ENCODE peak calls at places on chromosomes 3 and 15, in four cellular contexts. One of them, this sample, is unnamed.
A peak's percentile ranks its signal among the peaks of the same experiment; 100 is the strongest.

GRCh38 chr15:90114451-90114901 is 12.2 kb upstream of the IDH2 start:
- DNase-seq in astrocyte: peak; percentile 8
- DNase-seq in PC-9: no peak
- DNase-seq in K562: no peak
- DNase-seq in this sample: no peak

GRCh38 chr3:111926266-111926676 is 52.6 kb upstream of the ABHD10 start:
- DNase-seq in PC-9: no peak
- DNase-seq in K562: no peak
- DNase-seq in astrocyte: no peak
- DNase-seq in this sample: no peak

GRCh38 chr3:118057086-118057485 is 977.6 kb downstream of the IGSF11 start:
- DNase-seq in K562: no peak
- DNase-seq in astrocyte: no peak
- DNase-seq in PC-9: no peak
- DNase-seq in this sample: no peak

GRCh38 chr15:67510597-67511225 is 10.2 kb upstream of the C15orf61 start:
- DNase-seq in PC-9: no peak
- DNase-seq in K562: no peak
- DNase-seq in astrocyte: peak; percentile 66
- DNase-seq in this sample: peak; percentile 6

GRCh38 chr3:101224739-101225138 is 95.6 kb downstream of the IMPG2 start:
- DNase-seq in astrocyte: no peak
- DNase-seq in K562: no peak
- DNase-seq in PC-9: no peak
- DNase-seq in this sample: no peak

GRCh38 chr3:35635931-35636683 is 3.2 kb upstream of the ARPP21 start:
- DNase-seq in PC-9: no peak
- DNase-seq in K562: no peak
- DNase-seq in astrocyte: no peak
- DNase-seq in this sample: no peak

GRCh38 chr15:62457100-62457499 is 292.0 kb upstream of the C2CD4B start:
- DNase-seq in K562: no peak
- DNase-seq in PC-9: no peak
- DNase-seq in astrocyte: no peak
- DNase-seq in this sample: peak; percentile 49

GRCh38 chr3:62242846-62243245 is 130.5 kb downstream of the FEZF2 start:
- DNase-seq in astrocyte: no peak
- DNase-seq in K562: no peak
- DNase-seq in PC-9: no peak
- DNase-seq in this sample: no peak

GRCh38 chr3:63948995-63949394 is 36.8 kb upstream of the SCAANT1 start:
- DNase-seq in PC-9: no peak
- DNase-seq in K562: no peak
- DNase-seq in astrocyte: peak; percentile 32
- DNase-seq in this sample: no peak

GRCh38 chr3:50204804-50205718 is at the start of gene SLC38A3:
- DNase-seq in K562: peak; percentile 60
- DNase-seq in astrocyte: no peak
- DNase-seq in PC-9: no peak
- DNase-seq in this sample: no peak

GRCh38 chr3:96430019-96430541 is 384.3 kb upstream of the EPHA6 start:
- DNase-seq in K562: no peak
- DNase-seq in astrocyte: no peak
- DNase-seq in PC-9: no peak
- DNase-seq in this sample: no peak

GRCh38 chr15:38252481-38253311 is at the start of gene SPRED1:
- DNase-seq in astrocyte: no peak
- DNase-seq in PC-9: peak; percentile 60
- DNase-seq in K562: peak; percentile 21
- DNase-seq in this sample: peak; percentile 57

GRCh38 chr3:112814256-112814655 is 32.4 kb downstream of the CD200R1L start:
- DNase-seq in PC-9: peak; percentile 15
- DNase-seq in K562: no peak
- DNase-seq in astrocyte: peak; percentile 74
- DNase-seq in this sample: peak; percentile 46

GRCh38 chr3:115876860-115877646 is 253.7 kb downstream of the GAP43 start:
- DNase-seq in K562: no peak
- DNase-seq in PC-9: no peak
- DNase-seq in astrocyte: no peak
- DNase-seq in this sample: no peak

GRCh38 chr3:177445591-177445990 is 248.3 kb upstream of the TBL1XR1 start:
- DNase-seq in astrocyte: no peak
- DNase-seq in PC-9: no peak
- DNase-seq in K562: no peak
- DNase-seq in this sample: no peak

GRCh38 chr3:72891053-72891855 is 3.4 kb downstream of the GXYLT2 start:
- DNase-seq in PC-9: peak; percentile 41
- DNase-seq in K562: peak; percentile 17
- DNase-seq in astrocyte: peak; percentile 100
- DNase-seq in this sample: peak; percentile 77

GRCh38 chr3:137105277-137105977 is 147.6 kb downstream of the IL20RB start:
- DNase-seq in PC-9: peak; percentile 21
- DNase-seq in astrocyte: peak; percentile 34
- DNase-seq in K562: peak; percentile 22
- DNase-seq in this sample: peak; percentile 35

GRCh38 chr15:47188766-47189507 is 528.4 kb upstream of the SEMA6D start:
- DNase-seq in astrocyte: no peak
- DNase-seq in K562: no peak
- DNase-seq in PC-9: no peak
- DNase-seq in this sample: no peak

GRCh38 chr3:184785856-184786255 is 26.1 kb upstream of the VPS8 start:
- DNase-seq in astrocyte: no peak
- DNase-seq in PC-9: no peak
- DNase-seq in K562: no peak
- DNase-seq in this sample: no peak

GRCh38 chr3:99526927-99527326 is 111.5 kb upstream of the COL8A1 start:
- DNase-seq in K562: no peak
- DNase-seq in astrocyte: peak; percentile 49
- DNase-seq in PC-9: no peak
- DNase-seq in this sample: no peak

GRCh38 chr3:42014443-42014945 is 52.6 kb upstream of the ULK4 start:
- DNase-seq in astrocyte: no peak
- DNase-seq in K562: no peak
- DNase-seq in PC-9: no peak
- DNase-seq in this sample: no peak

GRCh38 chr3:52405601-52406115 is 39.2 kb downstream of the SEMA3G start:
- DNase-seq in astrocyte: no peak
- DNase-seq in K562: peak; percentile 22
- DNase-seq in PC-9: no peak
- DNase-seq in this sample: peak; percentile 34

GRCh38 chr3:33403756-33404155 is 36.4 kb downstream of the UBP1 start:
- DNase-seq in PC-9: no peak
- DNase-seq in K562: no peak
- DNase-seq in astrocyte: peak; percentile 50
- DNase-seq in this sample: no peak
- TF ChIP-seq CTCF in PC-9: no peak
- TF ChIP-seq CTCF in K562: no peak
- TF ChIP-seq CTCF in astrocyte: no peak
- TF ChIP-seq CTCF in this sample: no peak

DNA sequence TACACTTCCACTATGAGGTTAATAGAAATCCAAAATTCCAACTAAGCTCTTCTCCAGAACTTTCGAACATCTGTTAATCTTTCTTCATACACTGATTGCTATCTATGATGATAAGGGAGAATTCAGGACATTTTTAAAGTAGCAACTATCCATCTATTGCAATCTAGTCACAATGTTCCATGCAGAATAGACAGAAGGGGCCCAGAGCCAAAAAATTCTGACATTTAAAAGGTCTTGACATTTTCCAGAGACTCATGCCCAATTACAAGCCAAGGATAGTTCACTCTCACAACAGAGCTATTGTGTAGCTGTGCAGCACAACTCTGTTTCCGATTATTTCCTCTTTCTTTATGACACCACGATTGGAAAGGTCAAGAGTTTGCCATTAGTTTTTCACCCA is 999.7 kb upstream of the ALCAM start:
- DNase-seq in K562: no peak
- DNase-seq in astrocyte: no peak
- DNase-seq in PC-9: no peak
- DNase-seq in this sample: no peak
- H2AFZ ChIP-seq in K562: no peak overlapping the region
- H2AFZ ChIP-seq in astrocyte: no peak overlapping the region
- H2AFZ ChIP-seq in PC-9: peak overlapping the region; percentile 49
- H2AFZ ChIP-seq in this sample: no peak overlapping the region

GRCh38 chr3:38782148-38782547 is 33.9 kb downstream of the SCN10A start:
- DNase-seq in PC-9: no peak
- DNase-seq in astrocyte: no peak
- DNase-seq in K562: no peak
- DNase-seq in this sample: peak; percentile 41
- TF ChIP-seq CTCF in PC-9: no peak
- TF ChIP-seq CTCF in astrocyte: no peak
- TF ChIP-seq CTCF in K562: no peak
- TF ChIP-seq CTCF in this sample: no peak

GRCh38 chr15:57432141-57432701 is 55.9 kb downstream of the CGNL1 start:
- DNase-seq in K562: no peak
- DNase-seq in PC-9: no peak
- DNase-seq in astrocyte: peak; percentile 70
- DNase-seq in this sample: no peak
- H2AFZ ChIP-seq in K562: no peak overlapping the region
- H2AFZ ChIP-seq in PC-9: no peak overlapping the region
- H2AFZ ChIP-seq in astrocyte: peak overlapping the region; percentile 18
- H2AFZ ChIP-seq in this sample: peak overlapping the region; percentile 27

GRCh38 chr3:164387236-164387635 is 691.1 kb downstream of the SI start:
- DNase-seq in astrocyte: no peak
- DNase-seq in K562: no peak
- DNase-seq in PC-9: no peak
- DNase-seq in this sample: no peak

GRCh38 chr3:164393171-164393570 is 685.1 kb downstream of the SI start:
- DNase-seq in PC-9: no peak
- DNase-seq in K562: no peak
- DNase-seq in astrocyte: no peak
- DNase-seq in this sample: no peak

DNA sequence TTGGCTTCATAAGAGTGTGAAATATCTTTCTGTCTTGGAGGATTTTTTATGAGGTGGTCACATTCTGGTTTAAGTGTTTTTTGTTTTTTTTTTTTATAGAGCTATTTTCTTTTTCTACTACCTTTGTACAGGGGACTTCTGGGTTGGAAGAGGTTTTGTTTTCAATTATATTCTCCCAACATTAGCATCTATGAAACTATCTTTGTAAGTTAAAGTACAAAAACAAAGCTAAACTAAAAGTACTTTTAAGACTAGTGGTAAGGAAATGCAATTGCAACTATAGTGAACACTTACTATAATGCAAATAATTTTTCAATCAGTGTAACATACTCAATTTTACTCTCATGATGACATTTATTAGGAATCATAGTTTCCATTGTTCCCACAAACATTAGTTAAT is 688.2 kb downstream of the SI start:
- DNase-seq in K562: no peak
- DNase-seq in PC-9: no peak
- DNase-seq in astrocyte: no peak
- DNase-seq in this sample: no peak
- TF ChIP-seq CTCF in K562: no peak
- TF ChIP-seq CTCF in PC-9: peak; percentile 51
- TF ChIP-seq CTCF in astrocyte: no peak
- TF ChIP-seq CTCF in this sample: peak; percentile 7

GRCh38 chr3:183038764-183039163 is 58.4 kb upstream of the DCUN1D1 start:
- DNase-seq in PC-9: no peak
- DNase-seq in astrocyte: no peak
- DNase-seq in K562: no peak
- DNase-seq in this sample: no peak
- H2AFZ ChIP-seq in PC-9: no peak overlapping the region
- H2AFZ ChIP-seq in astrocyte: no peak overlapping the region
- H2AFZ ChIP-seq in K562: no peak overlapping the region
- H2AFZ ChIP-seq in this sample: no peak overlapping the region

DNA sequence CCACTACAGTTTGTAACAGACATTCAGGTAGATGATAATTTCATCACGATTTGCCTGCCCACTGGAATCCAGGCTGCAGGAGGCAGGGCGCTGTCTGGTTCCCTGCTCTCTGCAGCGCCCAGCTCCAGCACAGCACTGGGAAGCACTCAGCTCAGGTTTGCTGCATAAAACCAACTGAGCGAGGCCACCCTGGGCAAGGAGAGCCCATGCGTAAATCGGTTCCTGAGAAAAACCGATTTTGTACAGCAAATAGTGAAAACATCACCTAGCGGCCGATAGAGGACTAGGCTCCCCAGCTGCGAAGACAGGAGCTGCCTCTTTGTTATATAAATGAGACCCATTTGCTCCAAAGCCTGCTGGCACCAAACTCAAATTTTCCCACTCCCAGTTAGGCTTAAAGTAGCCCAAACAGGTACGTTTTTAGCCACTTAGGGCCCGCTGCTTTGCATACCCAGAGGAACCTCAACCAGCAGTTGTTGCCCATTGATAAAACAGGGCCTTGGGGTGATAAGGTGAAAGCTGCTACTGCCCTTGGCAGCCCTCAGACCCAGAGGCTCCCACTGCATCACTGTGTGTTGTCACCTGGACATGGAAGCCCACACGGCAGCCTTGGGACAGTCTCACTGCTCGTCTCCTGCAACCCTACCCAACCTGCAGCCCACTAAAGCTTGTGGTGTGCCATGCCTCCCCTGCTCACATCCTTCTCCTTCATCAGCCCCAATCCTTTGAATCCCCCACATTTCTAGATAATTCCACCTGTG is 47.5 kb downstream of the ALDH1L1 start:
- DNase-seq in K562: no peak
- DNase-seq in PC-9: no peak
- DNase-seq in astrocyte: no peak
- DNase-seq in this sample: no peak
- TF ChIP-seq CTCF in K562: no peak
- TF ChIP-seq CTCF in PC-9: no peak
- TF ChIP-seq CTCF in astrocyte: peak; percentile 35
- TF ChIP-seq CTCF in this sample: peak; percentile 31

This sample was measured in mammary epithelial cell.